ENCODE peak calls at places on chromosome 21, in nine cellular contexts. V is hepatocyte; U is Peyer's patch; Y is Panc1; P is CD8-positive, alpha-beta T cell; F is kidney epithelial cell; L is IMR-90; S is pancreas; Q is upper lobe of right lung. T is an unnamed sample.

GRCh38 chr21:46424062-46424591 is 34.6 kb upstream of the DIP2A start:
- DNase-seq in F (no peak), V (no peak), L (no peak), S (no peak), U (no peak), Y (no peak), P (peak; percentile 47), Q (no peak), T (no peak)

GRCh38 chr21:15015622-15016471 is 49.0 kb downstream of the NRIP1 start:
- DNase-seq in U (no peak), P (no peak), Y (no peak), S (no peak), F (peak; percentile 29), L (peak; percentile 91), V (no peak), Q (no peak), T (no peak)

GRCh38 chr21:26850116-26850643 is 5.0 kb upstream of the ADAMTS1 start:
- DNase-seq in F (no peak), V (peak; percentile 37), U (no peak), S (no peak), L (peak; percentile 59), Q (no peak), Y (no peak), P (no peak), T (no peak)

GRCh38 chr21:15221799-15222386 is 157.1 kb upstream of the NRIP1 start:
- DNase-seq in Y (no peak), P (no peak), U (no peak), L (peak; percentile 65), V (peak; percentile 48), F (peak; percentile 72), S (no peak), Q (peak; percentile 75), T (no peak)

GRCh38 chr21:14403681-14404318 is 20.9 kb upstream of the HSPA13 start:
- DNase-seq in L (peak; percentile 45), S (no peak), P (no peak), F (no peak), U (no peak), V (peak; percentile 47), Y (no peak), Q (no peak), T (no peak)

GRCh38 chr21:24023936-24024335 is 1583.3 kb downstream of the MRPL39 start:
- DNase-seq in P (no peak), Q (no peak), S (no peak), F (no peak), Y (no peak), U (no peak), V (no peak), L (no peak), T (no peak)

GRCh38 chr21:29130234-29130993 is at the start of gene MAP3K7CL:
- DNase-seq in F (peak; percentile 99), Q (no peak), S (no peak), U (peak; percentile 65), P (no peak), L (peak; percentile 100), Y (no peak), V (peak; percentile 21), T (no peak)

GRCh38 chr21:21952566-21952965 is 954.4 kb downstream of the NCAM2 start:
- DNase-seq in P (no peak), U (no peak), Y (no peak), L (no peak), S (no peak), F (no peak), V (no peak), Q (no peak), T (no peak)

GRCh38 chr21:28632718-28633408 is 359.8 kb downstream of the LTN1 start:
- DNase-seq in Q (no peak), F (no peak), Y (no peak), P (no peak), U (no peak), V (no peak), L (peak; percentile 83), S (no peak), T (no peak)

GRCh38 chr21:44259082-44259705 is 2.5 kb downstream of the DNMT3L start:
- DNase-seq in S (peak; percentile 18), F (no peak), V (no peak), Y (no peak), L (peak; percentile 37), U (no peak), P (no peak), Q (no peak), T (no peak)

GRCh38 chr21:25955646-25956045 is 214.9 kb downstream of the APP start:
- DNase-seq in F (no peak), V (no peak), Y (no peak), L (no peak), P (no peak), S (no peak), Q (no peak), U (no peak), T (no peak)

GRCh38 chr21:30257773-30258172 is 25.0 kb downstream of the KRTAP24-1 start:
- DNase-seq in L (no peak), U (peak; percentile 49), S (no peak), Q (no peak), V (peak; percentile 56), F (no peak), Y (no peak), P (no peak), T (peak; percentile 7)

GRCh38 chr21:34242973-34243372 is 120.8 kb upstream of the KCNE2 start:
- DNase-seq in F (no peak), L (no peak), Y (no peak), U (no peak), P (no peak), Q (no peak), V (no peak), S (no peak), T (no peak)

GRCh38 chr21:38380391-38381137 is 117.7 kb downstream of the ERG start:
- DNase-seq in L (peak; percentile 8), F (no peak), U (no peak), Y (no peak), Q (no peak), P (no peak), V (no peak), S (no peak), T (no peak)

GRCh38 chr21:39715804-39716397 is 29.1 kb upstream of the IGSF5 start:
- DNase-seq in F (peak; percentile 5), L (peak; percentile 32), V (peak; percentile 73), U (peak; percentile 81), Q (no peak), P (peak; percentile 38), Y (no peak), S (no peak), T (no peak)

GRCh38 chr21:37797403-37797802 is 118.9 kb downstream of the KCNJ6 start:
- DNase-seq in Y (no peak), U (no peak), V (no peak), Q (no peak), F (no peak), L (no peak), S (no peak), P (no peak), T (no peak)

GRCh38 chr21:17003221-17003620 is 509.6 kb upstream of the CXADR start:
- DNase-seq in P (no peak), Q (no peak), Y (no peak), V (no peak), U (no peak), S (no peak), L (peak; percentile 61), F (peak; percentile 2), T (no peak)

GRCh38 chr21:27362249-27362648 is 395.4 kb upstream of the ADAMTS5 start:
- DNase-seq in L (no peak), Y (no peak), P (no peak), Q (no peak), V (no peak), S (no peak), F (no peak), U (no peak), T (no peak)

GRCh38 chr21:26072891-26073615 is 97.5 kb downstream of the APP start:
- DNase-seq in L (peak; percentile 87), Y (no peak), Q (no peak), F (no peak), V (no peak), S (no peak), U (no peak), P (no peak), T (no peak)

GRCh38 chr21:25985990-25986389 is 184.6 kb downstream of the APP start:
- DNase-seq in S (no peak), V (no peak), L (no peak), Y (no peak), Q (no peak), P (no peak), U (no peak), F (no peak), T (no peak)

GRCh38 chr21:38434913-38435533 is 63.3 kb downstream of the ERG start:
- DNase-seq in Y (no peak), U (no peak), Q (no peak), S (no peak), P (no peak), V (peak; percentile 26), F (peak; percentile 39), L (peak; percentile 34), T (no peak)

GRCh38 chr21:37833301-37833700 is 83.0 kb downstream of the KCNJ6 start:
- DNase-seq in P (no peak), F (no peak), Q (no peak), U (no peak), V (no peak), S (no peak), Y (no peak), L (no peak), T (no peak)

GRCh38 chr21:41754481-41754891 is 12.4 kb downstream of the RIPK4 start:
- DNase-seq in P (no peak), F (no peak), V (no peak), S (no peak), L (no peak), Q (no peak), U (no peak), Y (no peak), T (no peak)
- H3K27me3 ChIP-seq in P (no peaks in the 10 kb centered on the region), F (no peaks in the 10 kb centered on the region), V (no peaks in the 10 kb centered on the region), S (no peaks in the 10 kb centered on the region), L (peaks cover 2% of the 10 kb centered on the region), Q (no peaks in the 10 kb centered on the region), U (no peaks in the 10 kb centered on the region), Y (no peaks in the 10 kb centered on the region), T (peaks cover 1% of the 10 kb centered on the region)

GRCh38 chr21:45415188-45415942 is 10.4 kb downstream of the COL18A1 start:
- DNase-seq in U (no peak), Y (no peak), V (no peak), L (no peak), Q (no peak), P (no peak), F (no peak), S (peak; percentile 42), T (no peak)
- H3K27me3 ChIP-seq in U (no peaks in the 10 kb centered on the region), Y (no peaks in the 10 kb centered on the region), V (no peaks in the 10 kb centered on the region), L (no peaks in the 10 kb centered on the region), Q (no peaks in the 10 kb centered on the region), P (no peaks in the 10 kb centered on the region), F (no peaks in the 10 kb centered on the region), S (no peaks in the 10 kb centered on the region), T (no peaks in the 10 kb centered on the region)

DNA sequence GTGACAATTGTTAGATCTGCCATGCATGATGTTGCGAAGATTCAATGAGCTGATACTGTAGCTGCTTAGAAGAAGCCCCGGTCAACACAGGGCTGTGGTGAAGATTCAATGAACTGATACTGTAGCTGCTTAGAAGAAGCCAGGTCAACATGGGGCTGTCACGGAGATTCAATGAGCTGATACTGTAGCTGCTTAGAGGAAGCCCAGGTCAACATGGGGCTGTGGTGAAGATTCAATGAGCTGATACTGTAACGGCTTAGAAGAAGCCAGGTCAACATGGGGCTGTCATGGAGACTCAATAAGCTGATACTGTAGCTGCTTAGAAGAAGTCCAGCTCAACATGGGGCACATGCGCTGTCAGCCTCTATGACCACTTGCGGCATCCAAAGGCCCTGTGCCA is 18.8 kb upstream of the BACE2 start:
- DNase-seq in F (no peak), U (no peak), Y (no peak), L (no peak), S (no peak), Q (no peak), P (no peak), V (no peak), T (no peak)
- H3K27me3 ChIP-seq in F (peaks cover 7% of the 10 kb centered on the region), U (no peaks in the 10 kb centered on the region), Y (no peaks in the 10 kb centered on the region), L (peaks cover 2% of the 10 kb centered on the region), S (no peaks in the 10 kb centered on the region), Q (no peaks in the 10 kb centered on the region), P (no peaks in the 10 kb centered on the region), V (no peaks in the 10 kb centered on the region), T (no peaks in the 10 kb centered on the region)

GRCh38 chr21:42785666-42786427 is 93.5 kb downstream of the WDR4 start:
- DNase-seq in U (no peak), F (no peak), V (no peak), P (no peak), Q (no peak), S (no peak), Y (no peak), L (no peak), T (no peak)
- H3K27me3 ChIP-seq in U (no peaks in the 10 kb centered on the region), F (peaks cover 34% of the 10 kb centered on the region), V (no peaks in the 10 kb centered on the region), P (no peaks in the 10 kb centered on the region), Q (no peaks in the 10 kb centered on the region), S (no peaks in the 10 kb centered on the region), Y (peaks cover 4% of the 10 kb centered on the region), L (peaks cover 48% of the 10 kb centered on the region), T (no peaks in the 10 kb centered on the region)